ENCODE peak calls at places on chromosomes 4 and X, in ten cellular contexts. F is GM23248; Z is mammary epithelial cell; W is CD8-positive, alpha-beta memory T cell; K is left lung; H is ovary; V is left ventricle myocardium inferior; O is pancreas; T is osteoblast; N is gastrocnemius medialis. I is an unnamed sample.

GRCh38 chr4:173333658-173334084 is 487 bp downstream of the HMGB2 start:
- DNase-seq in F (peak; percentile 74), Z (no peak), W (peak; percentile 64), K (peak; percentile 91), H (peak; percentile 82), V (peak; percentile 68), O (peak; percentile 68), T (peak; percentile 46), N (no peak), I (no peak)

GRCh38 chr4:121113680-121114079 is 41.3 kb upstream of the NDNF start:
- DNase-seq in F (no peak), Z (no peak), W (no peak), K (no peak), H (no peak), V (no peak), O (no peak), T (no peak), N (no peak), I (no peak)

GRCh38 chr4:98722000-98722399 is 63.6 kb upstream of the TSPAN5 start:
- DNase-seq in F (peak; percentile 4), Z (peak; percentile 35), W (no peak), K (no peak), H (no peak), V (no peak), O (no peak), T (no peak), N (no peak), I (no peak)

GRCh38 chr4:108651068-108651794 is 832 bp downstream of the OSTC start:
- DNase-seq in F (peak; percentile 93), Z (peak; percentile 27), W (no peak), K (no peak), H (no peak), V (no peak), O (no peak), T (peak; percentile 77), N (no peak), I (no peak)

GRCh38 chr4:119314356-119314755 is 7.6 kb downstream of the FABP2 start:
- DNase-seq in F (peak; percentile 70), Z (peak; percentile 36), W (no peak), K (no peak), H (no peak), V (no peak), O (no peak), T (no peak), N (no peak), I (no peak)

GRCh38 chrX:136039968-136040367 is 54.7 kb downstream of the SLC9A6 start:
- DNase-seq in F (peak; percentile 9), Z (no peak), W (no peak), K (no peak), H (no peak), V (no peak), O (no peak), T (no peak), N (no peak), I (no peak)

GRCh38 chr4:173252024-173252935 is 81.9 kb downstream of the HMGB2 start:
- DNase-seq in F (peak; percentile 93), Z (peak; percentile 99), W (no peak), K (no peak), H (no peak), V (peak; percentile 33), O (peak; percentile 81), T (peak; percentile 73), N (peak; percentile 79), I (no peak)

GRCh38 chr4:6941796-6942195 is 32.2 kb downstream of the TBC1D14 start:
- DNase-seq in F (no peak), Z (peak; percentile 65), W (no peak), K (no peak), H (no peak), V (no peak), O (no peak), T (no peak), N (no peak), I (no peak)

GRCh38 chr4:129926936-129927335 is 831.0 kb downstream of the C4orf33 start:
- DNase-seq in F (no peak), Z (no peak), W (no peak), K (no peak), H (no peak), V (no peak), O (no peak), T (no peak), N (no peak), I (no peak)

GRCh38 chr4:113958766-113959540 is 20.5 kb downstream of the ARSJ start:
- DNase-seq in F (peak; percentile 88), Z (peak; percentile 86), W (no peak), K (no peak), H (no peak), V (no peak), O (no peak), T (no peak), N (no peak), I (no peak)

GRCh38 chr4:24278693-24279092 is 305.7 kb downstream of the DHX15 start:
- DNase-seq in F (no peak), Z (no peak), W (no peak), K (no peak), H (no peak), V (no peak), O (no peak), T (peak; percentile 73), N (no peak), I (no peak)

GRCh38 chr4:98466868-98467599 is 191.4 kb downstream of the TSPAN5 start:
- DNase-seq in F (peak; percentile 30), Z (no peak), W (no peak), K (no peak), H (no peak), V (no peak), O (no peak), T (no peak), N (no peak), I (no peak)

GRCh38 chr4:56227301-56227835 is 159.9 kb downstream of the AASDH start:
- DNase-seq in F (no peak), Z (no peak), W (no peak), K (no peak), H (no peak), V (no peak), O (no peak), T (no peak), N (no peak), I (no peak)

GRCh38 chr4:185282968-185283367 is 73.6 kb downstream of the SNX25 start:
- DNase-seq in F (peak; percentile 20), Z (no peak), W (no peak), K (no peak), H (no peak), V (no peak), O (no peak), T (no peak), N (no peak), I (no peak)

GRCh38 chr4:81031389-81032173 is 1.1 kb downstream of the BMP3 start:
- DNase-seq in F (no peak), Z (no peak), W (no peak), K (peak; percentile 80), H (no peak), V (no peak), O (peak; percentile 7), T (no peak), N (no peak), I (no peak)

GRCh38 chr4:23163649-23164436 is 471.1 kb downstream of the GBA3 start:
- DNase-seq in F (no peak), Z (peak; percentile 8), W (no peak), K (no peak), H (no peak), V (no peak), O (no peak), T (no peak), N (no peak), I (no peak)

GRCh38 chr4:148205481-148205880 is 236.7 kb downstream of the NR3C2 start:
- DNase-seq in F (no peak), Z (no peak), W (no peak), K (no peak), H (no peak), V (no peak), O (no peak), T (no peak), N (no peak), I (no peak)
- H3K4me3 ChIP-seq in F (no peak overlapping the region), Z (no peak overlapping the region), W (no peak overlapping the region), K (no peak overlapping the region), H (no peak overlapping the region), V (no peak overlapping the region), O (no peak overlapping the region), T (no peak overlapping the region), N (no peak overlapping the region), I (no peak overlapping the region)

DNA sequence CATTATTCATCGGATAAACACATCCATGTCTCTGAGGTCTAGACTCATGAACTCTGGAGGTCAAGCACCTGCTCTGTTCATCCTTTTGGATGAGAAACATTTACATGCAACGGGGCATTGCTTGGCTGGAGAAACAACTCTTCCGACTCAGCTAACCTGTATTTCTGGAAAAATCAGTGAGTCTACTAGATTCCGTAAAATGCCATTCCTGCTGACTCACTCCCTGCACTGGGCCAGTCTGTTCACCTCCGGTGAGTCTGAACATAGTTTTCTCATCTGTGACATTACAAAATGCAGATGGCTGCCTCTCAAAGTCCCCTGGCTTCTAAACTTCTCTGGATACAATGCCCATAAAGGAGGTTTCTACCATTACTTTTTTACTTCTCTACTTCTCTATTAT is 185.7 kb upstream of the HS3ST1 start:
- DNase-seq in F (no peak), Z (peak; percentile 87), W (no peak), K (no peak), H (no peak), V (no peak), O (no peak), T (no peak), N (no peak), I (no peak)
- H3K4me1 ChIP-seq in F (no peaks in the 10 kb centered on the region), Z (peaks cover 28% of the 10 kb centered on the region), W (no peaks in the 10 kb centered on the region), K (no peaks in the 10 kb centered on the region), H (no peaks in the 10 kb centered on the region), V (peaks cover 8% of the 10 kb centered on the region), O (no peaks in the 10 kb centered on the region), T (no peaks in the 10 kb centered on the region), N (no peaks in the 10 kb centered on the region), I (no peaks in the 10 kb centered on the region)

GRCh38 chr4:26707342-26707741 is 123.5 kb downstream of the TBC1D19 start:
- DNase-seq in F (no peak), Z (no peak), W (no peak), K (no peak), H (no peak), V (no peak), O (no peak), T (no peak), N (no peak), I (no peak)
- H3K27ac ChIP-seq in F (no peak overlapping the region), Z (no peak overlapping the region), W (no peak overlapping the region), K (no peak overlapping the region), H (no peak overlapping the region), V (no peak overlapping the region), O (no peak overlapping the region), T (no peak overlapping the region), N (no peak overlapping the region), I (no peak overlapping the region)

GRCh38 chrX:54357414-54358377 is at the start of gene WNK3:
- DNase-seq in F (peak; percentile 66), Z (peak; percentile 32), W (no peak), K (peak; percentile 73), H (peak; percentile 89), V (peak; percentile 71), O (peak; percentile 67), T (peak; percentile 69), N (peak; percentile 30), I (peak; percentile 50)

GRCh38 chrX:54352677-54353076 is 5.2 kb downstream of the WNK3 start:
- DNase-seq in F (no peak), Z (no peak), W (no peak), K (no peak), H (no peak), V (no peak), O (no peak), T (no peak), N (no peak), I (no peak)

GRCh38 chrX:54359408-54359807 is 1.6 kb upstream of the WNK3 start:
- DNase-seq in F (no peak), Z (no peak), W (no peak), K (no peak), H (no peak), V (no peak), O (no peak), T (no peak), N (no peak), I (no peak)

GRCh38 chrX:54358424-54359211 is 772 bp upstream of the WNK3 start:
- DNase-seq in F (peak; percentile 35), Z (peak; percentile 4), W (no peak), K (no peak), H (peak; percentile 78), V (peak; percentile 30), O (peak; percentile 43), T (peak; percentile 58), N (no peak), I (peak; percentile 54)
- H3K4me3 ChIP-seq in F (peak overlapping the region; percentile 71), Z (peak overlapping the region; percentile 11), W (peak overlapping the region; percentile 56), K (peak overlapping the region; percentile 34), H (peak overlapping the region; percentile 39), V (peak overlapping the region; percentile 68), O (peak overlapping the region; percentile 31), T (peak overlapping the region; percentile 52), N (peak overlapping the region; percentile 50), I (peak overlapping the region; percentile 48)